ENCODE peak calls at places on chromosomes 2 and 18, in ten cellular contexts. One of them, this sample, is unnamed.
A peak's percentile ranks its signal among the peaks of the same experiment; 100 is the strongest.

GRCh38 chr18:5466256-5466655 is 77.5 kb downstream of the EPB41L3 start:
- DNase-seq in tibial nerve: no peak
- DNase-seq in body of pancreas: no peak
- DNase-seq in lung: no peak
- DNase-seq in thyroid gland: no peak
- DNase-seq in ascending aorta: no peak
- DNase-seq in GM23338: no peak
- DNase-seq in IMR-90: no peak
- DNase-seq in breast epithelium: no peak
- DNase-seq in epithelial cell of esophagus: no peak
- DNase-seq in this sample: peak; percentile 58

GRCh38 chr2:100554788-100555407 is 7.9 kb upstream of the PDCL3 start:
- DNase-seq in tibial nerve: no peak
- DNase-seq in body of pancreas: no peak
- DNase-seq in lung: no peak
- DNase-seq in thyroid gland: no peak
- DNase-seq in ascending aorta: no peak
- DNase-seq in GM23338: no peak
- DNase-seq in IMR-90: no peak
- DNase-seq in breast epithelium: no peak
- DNase-seq in epithelial cell of esophagus: no peak
- DNase-seq in this sample: no peak

GRCh38 chr2:8555543-8555942 is 126.3 kb upstream of the ID2 start:
- DNase-seq in tibial nerve: no peak
- DNase-seq in body of pancreas: no peak
- DNase-seq in lung: no peak
- DNase-seq in thyroid gland: no peak
- DNase-seq in ascending aorta: no peak
- DNase-seq in GM23338: no peak
- DNase-seq in IMR-90: no peak
- DNase-seq in breast epithelium: no peak
- DNase-seq in epithelial cell of esophagus: no peak
- DNase-seq in this sample: no peak

GRCh38 chr18:28690100-28690499 is 513.2 kb upstream of the CDH2 start:
- DNase-seq in tibial nerve: no peak
- DNase-seq in body of pancreas: no peak
- DNase-seq in lung: no peak
- DNase-seq in thyroid gland: no peak
- DNase-seq in ascending aorta: no peak
- DNase-seq in GM23338: no peak
- DNase-seq in IMR-90: no peak
- DNase-seq in breast epithelium: no peak
- DNase-seq in epithelial cell of esophagus: no peak
- DNase-seq in this sample: no peak

GRCh38 chr2:239039479-239039861 is 191.6 kb downstream of the TWIST2 start:
- DNase-seq in tibial nerve: no peak
- DNase-seq in body of pancreas: no peak
- DNase-seq in lung: no peak
- DNase-seq in thyroid gland: no peak
- DNase-seq in ascending aorta: no peak
- DNase-seq in GM23338: no peak
- DNase-seq in IMR-90: no peak
- DNase-seq in breast epithelium: no peak
- DNase-seq in epithelial cell of esophagus: no peak
- DNase-seq in this sample: no peak

GRCh38 chr2:24597181-24597870 is 106.3 kb downstream of the NCOA1 start:
- DNase-seq in tibial nerve: no peak
- DNase-seq in body of pancreas: no peak
- DNase-seq in lung: no peak
- DNase-seq in thyroid gland: no peak
- DNase-seq in ascending aorta: no peak
- DNase-seq in GM23338: no peak
- DNase-seq in IMR-90: no peak
- DNase-seq in breast epithelium: no peak
- DNase-seq in epithelial cell of esophagus: no peak
- DNase-seq in this sample: no peak

GRCh38 chr18:79692886-79693285 is 13.3 kb downstream of the CTDP1 start:
- DNase-seq in tibial nerve: no peak
- DNase-seq in body of pancreas: no peak
- DNase-seq in lung: no peak
- DNase-seq in thyroid gland: no peak
- DNase-seq in ascending aorta: no peak
- DNase-seq in GM23338: no peak
- DNase-seq in IMR-90: no peak
- DNase-seq in breast epithelium: no peak
- DNase-seq in epithelial cell of esophagus: no peak
- DNase-seq in this sample: no peak

GRCh38 chr2:39728941-39729351 is 50.1 kb downstream of the THUMPD2 start:
- DNase-seq in tibial nerve: no peak
- DNase-seq in body of pancreas: peak; percentile 33
- DNase-seq in lung: no peak
- DNase-seq in thyroid gland: peak; percentile 65
- DNase-seq in ascending aorta: no peak
- DNase-seq in GM23338: peak; percentile 75
- DNase-seq in IMR-90: peak; percentile 35
- DNase-seq in breast epithelium: no peak
- DNase-seq in epithelial cell of esophagus: peak; percentile 55
- DNase-seq in this sample: peak; percentile 47

GRCh38 chr2:215728504-215729065 is 284.8 kb downstream of the MREG start:
- DNase-seq in tibial nerve: peak; percentile 68
- DNase-seq in body of pancreas: no peak
- DNase-seq in lung: peak; percentile 49
- DNase-seq in thyroid gland: no peak
- DNase-seq in ascending aorta: no peak
- DNase-seq in GM23338: no peak
- DNase-seq in IMR-90: peak; percentile 95
- DNase-seq in breast epithelium: no peak
- DNase-seq in epithelial cell of esophagus: peak; percentile 93
- DNase-seq in this sample: peak; percentile 98

GRCh38 chr2:215726070-215726469 is 287.3 kb downstream of the MREG start:
- DNase-seq in tibial nerve: no peak
- DNase-seq in body of pancreas: no peak
- DNase-seq in lung: no peak
- DNase-seq in thyroid gland: no peak
- DNase-seq in ascending aorta: no peak
- DNase-seq in GM23338: no peak
- DNase-seq in IMR-90: no peak
- DNase-seq in breast epithelium: no peak
- DNase-seq in epithelial cell of esophagus: no peak
- DNase-seq in this sample: no peak

GRCh38 chr2:215729985-215730620 is 283.2 kb downstream of the MREG start:
- DNase-seq in tibial nerve: no peak
- DNase-seq in body of pancreas: no peak
- DNase-seq in lung: no peak
- DNase-seq in thyroid gland: no peak
- DNase-seq in ascending aorta: no peak
- DNase-seq in GM23338: no peak
- DNase-seq in IMR-90: peak; percentile 57
- DNase-seq in breast epithelium: no peak
- DNase-seq in epithelial cell of esophagus: peak; percentile 46
- DNase-seq in this sample: no peak

GRCh38 chr2:215727507-215728503 is 285.5 kb downstream of the MREG start:
- DNase-seq in tibial nerve: no peak
- DNase-seq in body of pancreas: no peak
- DNase-seq in lung: no peak
- DNase-seq in thyroid gland: no peak
- DNase-seq in ascending aorta: no peak
- DNase-seq in GM23338: no peak
- DNase-seq in IMR-90: peak; percentile 59
- DNase-seq in breast epithelium: no peak
- DNase-seq in epithelial cell of esophagus: peak; percentile 15
- DNase-seq in this sample: peak; percentile 79

DNA sequence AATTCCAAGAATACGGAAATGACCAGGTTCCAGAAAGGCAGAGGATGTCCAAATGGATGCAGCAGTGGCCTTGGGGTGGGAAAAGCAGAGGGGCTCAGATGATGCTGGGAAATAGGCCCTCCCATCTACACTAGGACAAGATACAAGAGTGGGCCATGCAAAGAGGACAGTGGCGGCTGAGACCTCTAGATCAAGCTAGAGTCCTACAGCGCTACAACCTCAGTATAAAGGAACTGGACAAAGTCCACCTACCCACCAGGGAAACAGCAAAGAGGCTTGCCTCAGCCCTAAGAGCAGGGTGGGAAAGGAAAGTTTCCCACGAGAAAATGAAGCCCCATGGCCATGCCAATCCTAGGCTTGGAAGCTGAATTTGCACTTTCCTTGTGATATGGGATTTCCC is 282.2 kb downstream of the MREG start:
- DNase-seq in tibial nerve: no peak
- DNase-seq in body of pancreas: no peak
- DNase-seq in lung: no peak
- DNase-seq in thyroid gland: no peak
- DNase-seq in ascending aorta: no peak
- DNase-seq in GM23338: no peak
- DNase-seq in IMR-90: no peak
- DNase-seq in breast epithelium: no peak
- DNase-seq in epithelial cell of esophagus: no peak
- DNase-seq in this sample: no peak
- TF ChIP-seq CTCF in tibial nerve: no peak
- TF ChIP-seq CTCF in body of pancreas: no peak
- TF ChIP-seq CTCF in lung: no peak
- TF ChIP-seq CTCF in thyroid gland: no peak
- TF ChIP-seq CTCF in ascending aorta: no peak
- TF ChIP-seq CTCF in GM23338: no peak
- TF ChIP-seq CTCF in IMR-90: no peak
- TF ChIP-seq CTCF in breast epithelium: no peak
- TF ChIP-seq CTCF in epithelial cell of esophagus: no peak
- TF ChIP-seq CTCF in this sample: no peak

GRCh38 chr2:199463708-199464613 is 6.2 kb upstream of the SATB2 start:
- DNase-seq in tibial nerve: no peak
- DNase-seq in body of pancreas: no peak
- DNase-seq in lung: no peak
- DNase-seq in thyroid gland: no peak
- DNase-seq in ascending aorta: no peak
- DNase-seq in GM23338: peak; percentile 54
- DNase-seq in IMR-90: no peak
- DNase-seq in breast epithelium: no peak
- DNase-seq in epithelial cell of esophagus: no peak
- DNase-seq in this sample: peak; percentile 27
- H3K4me3 ChIP-seq in tibial nerve: peak overlapping the region; percentile 35
- H3K4me3 ChIP-seq in body of pancreas: peak overlapping the region; percentile 43
- H3K4me3 ChIP-seq in lung: no peak overlapping the region
- H3K4me3 ChIP-seq in thyroid gland: no peak overlapping the region
- H3K4me3 ChIP-seq in ascending aorta: peak overlapping the region; percentile 64
- H3K4me3 ChIP-seq in GM23338: peak overlapping the region; percentile 72
- H3K4me3 ChIP-seq in IMR-90: peak overlapping the region; percentile 28
- H3K4me3 ChIP-seq in breast epithelium: peak overlapping the region; percentile 45
- H3K4me3 ChIP-seq in epithelial cell of esophagus: peak overlapping the region; percentile 40
- H3K4me3 ChIP-seq in this sample: peak overlapping the region; percentile 66

GRCh38 chr2:180364719-180365118 is 357.6 kb upstream of the CWC22 start:
- DNase-seq in tibial nerve: no peak
- DNase-seq in body of pancreas: no peak
- DNase-seq in lung: no peak
- DNase-seq in thyroid gland: no peak
- DNase-seq in ascending aorta: no peak
- DNase-seq in GM23338: no peak
- DNase-seq in IMR-90: no peak
- DNase-seq in breast epithelium: no peak
- DNase-seq in epithelial cell of esophagus: no peak
- DNase-seq in this sample: no peak

GRCh38 chr2:180356676-180357075 is 349.6 kb upstream of the CWC22 start:
- DNase-seq in tibial nerve: no peak
- DNase-seq in body of pancreas: no peak
- DNase-seq in lung: no peak
- DNase-seq in thyroid gland: no peak
- DNase-seq in ascending aorta: no peak
- DNase-seq in GM23338: no peak
- DNase-seq in IMR-90: no peak
- DNase-seq in breast epithelium: no peak
- DNase-seq in epithelial cell of esophagus: no peak
- DNase-seq in this sample: no peak

GRCh38 chr2:180358458-180358857 is 351.4 kb upstream of the CWC22 start:
- DNase-seq in tibial nerve: no peak
- DNase-seq in body of pancreas: no peak
- DNase-seq in lung: no peak
- DNase-seq in thyroid gland: no peak
- DNase-seq in ascending aorta: no peak
- DNase-seq in GM23338: no peak
- DNase-seq in IMR-90: no peak
- DNase-seq in breast epithelium: no peak
- DNase-seq in epithelial cell of esophagus: no peak
- DNase-seq in this sample: no peak

GRCh38 chr2:180360283-180360618 is 353.2 kb upstream of the CWC22 start:
- DNase-seq in tibial nerve: no peak
- DNase-seq in body of pancreas: no peak
- DNase-seq in lung: no peak
- DNase-seq in thyroid gland: no peak
- DNase-seq in ascending aorta: no peak
- DNase-seq in GM23338: no peak
- DNase-seq in IMR-90: no peak
- DNase-seq in breast epithelium: no peak
- DNase-seq in epithelial cell of esophagus: no peak
- DNase-seq in this sample: no peak

GRCh38 chr2:180359522-180360282 is 352.6 kb upstream of the CWC22 start:
- DNase-seq in tibial nerve: no peak
- DNase-seq in body of pancreas: peak; percentile 20
- DNase-seq in lung: no peak
- DNase-seq in thyroid gland: no peak
- DNase-seq in ascending aorta: no peak
- DNase-seq in GM23338: peak; percentile 10
- DNase-seq in IMR-90: no peak
- DNase-seq in breast epithelium: peak; percentile 73
- DNase-seq in epithelial cell of esophagus: peak; percentile 85
- DNase-seq in this sample: no peak
- TF ChIP-seq CTCF in tibial nerve: no peak
- TF ChIP-seq CTCF in body of pancreas: no peak
- TF ChIP-seq CTCF in lung: no peak
- TF ChIP-seq CTCF in thyroid gland: no peak
- TF ChIP-seq CTCF in ascending aorta: no peak
- TF ChIP-seq CTCF in GM23338: peak; percentile 59
- TF ChIP-seq CTCF in IMR-90: no peak
- TF ChIP-seq CTCF in breast epithelium: no peak
- TF ChIP-seq CTCF in epithelial cell of esophagus: peak; percentile 15
- TF ChIP-seq CTCF in this sample: peak; percentile 10

GRCh38 chr18:70382992-70383717 is 94.3 kb downstream of the SOCS6 start:
- DNase-seq in tibial nerve: no peak
- DNase-seq in body of pancreas: no peak
- DNase-seq in lung: no peak
- DNase-seq in thyroid gland: no peak
- DNase-seq in ascending aorta: no peak
- DNase-seq in GM23338: no peak
- DNase-seq in IMR-90: no peak
- DNase-seq in breast epithelium: no peak
- DNase-seq in epithelial cell of esophagus: no peak
- DNase-seq in this sample: no peak

GRCh38 chr18:70377857-70378701 is 89.2 kb downstream of the SOCS6 start:
- DNase-seq in tibial nerve: no peak
- DNase-seq in body of pancreas: no peak
- DNase-seq in lung: no peak
- DNase-seq in thyroid gland: no peak
- DNase-seq in ascending aorta: no peak
- DNase-seq in GM23338: no peak
- DNase-seq in IMR-90: no peak
- DNase-seq in breast epithelium: no peak
- DNase-seq in epithelial cell of esophagus: no peak
- DNase-seq in this sample: no peak

GRCh38 chr18:70382032-70382431 is 93.2 kb downstream of the SOCS6 start:
- DNase-seq in tibial nerve: no peak
- DNase-seq in body of pancreas: no peak
- DNase-seq in lung: no peak
- DNase-seq in thyroid gland: no peak
- DNase-seq in ascending aorta: no peak
- DNase-seq in GM23338: no peak
- DNase-seq in IMR-90: no peak
- DNase-seq in breast epithelium: no peak
- DNase-seq in epithelial cell of esophagus: peak; percentile 75
- DNase-seq in this sample: no peak

GRCh38 chr18:70384181-70384790 is 95.4 kb downstream of the SOCS6 start:
- DNase-seq in tibial nerve: no peak
- DNase-seq in body of pancreas: no peak
- DNase-seq in lung: no peak
- DNase-seq in thyroid gland: no peak
- DNase-seq in ascending aorta: no peak
- DNase-seq in GM23338: no peak
- DNase-seq in IMR-90: peak; percentile 87
- DNase-seq in breast epithelium: no peak
- DNase-seq in epithelial cell of esophagus: peak; percentile 93
- DNase-seq in this sample: peak; percentile 84

DNA sequence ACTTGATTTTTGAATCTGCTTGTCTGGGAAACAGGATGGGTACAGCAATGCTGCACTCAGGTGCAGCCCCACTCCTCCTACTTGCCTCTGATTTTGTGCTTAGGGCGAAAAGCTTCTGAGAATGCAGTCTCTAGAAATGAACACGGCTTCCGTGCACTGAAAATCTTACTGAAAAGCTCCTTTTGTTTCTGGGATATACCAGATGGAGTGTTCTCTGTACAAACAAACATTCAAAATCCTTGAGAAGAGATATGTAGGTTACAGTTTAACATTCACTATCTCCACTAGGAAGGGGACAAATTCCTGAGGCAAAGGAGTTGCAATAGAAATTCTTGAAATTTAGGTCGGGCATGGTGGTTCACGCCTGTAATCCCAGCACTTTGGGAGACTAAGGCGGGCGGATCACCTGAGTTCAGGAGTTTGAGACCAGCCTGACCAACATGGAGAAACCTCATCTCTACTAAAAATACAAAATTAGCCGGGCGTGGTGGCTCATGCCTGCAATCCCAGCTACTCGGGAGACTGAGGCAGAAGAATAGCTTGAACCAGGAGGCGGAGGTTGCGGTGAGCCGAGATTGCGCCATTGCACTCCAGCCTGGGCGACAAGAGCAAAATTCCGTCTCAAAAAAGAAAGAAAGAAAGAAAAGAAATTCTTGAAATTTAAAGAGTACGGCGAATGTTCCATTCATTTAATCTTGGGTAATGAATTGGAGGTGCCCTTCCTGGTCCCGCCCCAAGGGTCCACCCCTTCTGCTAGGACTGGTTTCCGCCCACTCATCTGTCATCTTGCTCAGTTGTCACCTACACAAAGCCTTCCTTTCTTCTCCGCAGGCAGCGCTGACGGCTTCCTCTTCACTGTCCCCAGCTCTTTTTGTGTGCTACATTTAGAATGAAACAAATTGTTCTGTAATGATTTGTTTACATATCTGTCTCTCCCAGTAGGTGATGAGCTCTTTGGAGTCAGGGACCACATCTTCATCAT is 92.4 kb downstream of the SOCS6 start:
- DNase-seq in tibial nerve: no peak
- DNase-seq in body of pancreas: peak; percentile 52
- DNase-seq in lung: no peak
- DNase-seq in thyroid gland: no peak
- DNase-seq in ascending aorta: no peak
- DNase-seq in GM23338: peak; percentile 47
- DNase-seq in IMR-90: no peak
- DNase-seq in breast epithelium: no peak
- DNase-seq in epithelial cell of esophagus: peak; percentile 55
- DNase-seq in this sample: no peak
- H3K4me3 ChIP-seq in tibial nerve: no peak overlapping the region
- H3K4me3 ChIP-seq in body of pancreas: no peak overlapping the region
- H3K4me3 ChIP-seq in lung: no peak overlapping the region
- H3K4me3 ChIP-seq in thyroid gland: no peak overlapping the region
- H3K4me3 ChIP-seq in ascending aorta: no peak overlapping the region
- H3K4me3 ChIP-seq in GM23338: no peak overlapping the region
- H3K4me3 ChIP-seq in IMR-90: no peak overlapping the region
- H3K4me3 ChIP-seq in breast epithelium: no peak overlapping the region
- H3K4me3 ChIP-seq in epithelial cell of esophagus: no peak overlapping the region
- H3K4me3 ChIP-seq in this sample: no peak overlapping the region